ENCODE peak calls at places on chromosomes 11 and 22, in six cellular contexts. N is mesendoderm, C is IMR-90, M is H1, W is neuronal stem cell, Y is mesenchymal stem cell. B is an unnamed sample.

GRCh38 chr11:32231909-32232493 is 141.1 kb downstream of the RCN1 start:
- DNase-seq in W (peak; percentile 39), C (peak; percentile 14), Y (peak; percentile 29), N (peak; percentile 70), M (peak; percentile 58), B (peak; percentile 67)

GRCh38 chr11:62013266-62014157 is 46.1 kb upstream of the FTH1 start:
- DNase-seq in C (no peak), W (no peak), N (no peak), Y (no peak), M (no peak), B (no peak)

GRCh38 chr11:112756166-112756565 is 205.1 kb upstream of the NCAM1 start:
- DNase-seq in C (no peak), M (no peak), W (no peak), N (no peak), Y (no peak), B (no peak)

GRCh38 chr11:11978792-11979486 is 29.5 kb downstream of the DKK3 start:
- DNase-seq in W (no peak), N (peak; percentile 86), M (peak; percentile 41), C (peak; percentile 80), Y (peak; percentile 88), B (peak; percentile 28)

GRCh38 chr11:34281256-34281655 is 76.6 kb downstream of the ABTB2 start:
- DNase-seq in N (no peak), Y (no peak), C (no peak), M (no peak), W (no peak), B (no peak)

GRCh38 chr11:96426356-96427103 is 36.7 kb downstream of the JRKL start:
- DNase-seq in M (no peak), Y (peak; percentile 54), W (peak; percentile 44), C (peak; percentile 61), N (peak; percentile 42), B (no peak)

GRCh38 chr11:128298271-128298670 is 289.1 kb downstream of the ETS1 start:
- DNase-seq in C (no peak), N (no peak), Y (no peak), W (no peak), M (no peak), B (no peak)

GRCh38 chr11:111715142-111715816 is 50.9 kb downstream of the PPP2R1B start:
- DNase-seq in M (no peak), N (no peak), C (no peak), Y (no peak), W (no peak), B (no peak)

GRCh38 chr11:111097191-111097590 is 148.3 kb upstream of the POU2AF2 start:
- DNase-seq in C (peak; percentile 62), Y (peak; percentile 32), N (peak; percentile 78), W (no peak), M (no peak), B (peak; percentile 90)

GRCh38 chr11:35491231-35491871 is 34.1 kb downstream of the PAMR1 start:
- DNase-seq in N (peak; percentile 21), Y (peak; percentile 76), M (no peak), C (peak; percentile 96), W (no peak), B (no peak)

GRCh38 chr11:27012254-27012921 is 18.5 kb downstream of the FIBIN start:
- DNase-seq in W (peak; percentile 9), C (peak; percentile 88), M (no peak), Y (peak; percentile 88), N (peak; percentile 84), B (no peak)

GRCh38 chr11:116112031-116112935 is 608.1 kb upstream of the CADM1 start:
- DNase-seq in W (no peak), C (no peak), M (no peak), N (no peak), Y (no peak), B (peak; percentile 15)

GRCh38 chr22:22616636-22617035 is 27.8 kb upstream of the GGTLC2 start:
- DNase-seq in C (no peak), M (no peak), Y (no peak), W (no peak), N (no peak), B (no peak)

GRCh38 chr22:40764743-40765441 is 54.3 kb downstream of the SLC25A17 start:
- DNase-seq in W (no peak), N (no peak), Y (no peak), M (no peak), C (no peak), B (no peak)

GRCh38 chr11:121451982-121452608 is at the start of gene SORL1:
- DNase-seq in N (peak; percentile 89), W (peak; percentile 78), C (peak; percentile 55), Y (peak; percentile 67), M (peak; percentile 90), B (peak; percentile 84)

GRCh38 chr22:24465566-24465965 is 29.6 kb upstream of the UPB1 start:
- DNase-seq in C (peak; percentile 94), N (peak; percentile 92), W (no peak), M (no peak), Y (peak; percentile 58), B (no peak)

GRCh38 chr11:110286298-110287040 is 9.9 kb downstream of the RDX start:
- DNase-seq in Y (no peak), M (no peak), W (no peak), N (no peak), C (no peak), B (no peak)

GRCh38 chr11:109075976-109076375 is 346.0 kb upstream of the C11orf87 start:
- DNase-seq in N (peak; percentile 4), Y (no peak), C (no peak), M (no peak), W (no peak), B (no peak)

GRCh38 chr11:104033561-104033960 is 2.9 kb upstream of the DDI1 start:
- DNase-seq in M (no peak), W (no peak), N (no peak), Y (peak; percentile 18), C (peak; percentile 4), B (no peak)

GRCh38 chr11:56700242-56700918 is 1.5 kb downstream of the OR9G1 start:
- DNase-seq in W (no peak), M (no peak), C (no peak), N (peak; percentile 46), Y (no peak), B (no peak)

GRCh38 chr22:47608421-47608820 is 846.0 kb downstream of the TBC1D22A start:
- DNase-seq in C (no peak), M (no peak), N (no peak), Y (no peak), W (no peak), B (no peak)

GRCh38 chr22:47610281-47610680 is 847.8 kb downstream of the TBC1D22A start:
- DNase-seq in M (no peak), N (no peak), W (no peak), Y (no peak), C (no peak), B (no peak)

GRCh38 chr22:47609653-47610052 is 847.2 kb downstream of the TBC1D22A start:
- DNase-seq in N (no peak), M (no peak), W (no peak), Y (no peak), C (no peak), B (no peak)

GRCh38 chr22:47612136-47612910 is 849.9 kb downstream of the TBC1D22A start:
- DNase-seq in W (no peak), Y (no peak), C (no peak), N (no peak), M (no peak), B (no peak)

DNA sequence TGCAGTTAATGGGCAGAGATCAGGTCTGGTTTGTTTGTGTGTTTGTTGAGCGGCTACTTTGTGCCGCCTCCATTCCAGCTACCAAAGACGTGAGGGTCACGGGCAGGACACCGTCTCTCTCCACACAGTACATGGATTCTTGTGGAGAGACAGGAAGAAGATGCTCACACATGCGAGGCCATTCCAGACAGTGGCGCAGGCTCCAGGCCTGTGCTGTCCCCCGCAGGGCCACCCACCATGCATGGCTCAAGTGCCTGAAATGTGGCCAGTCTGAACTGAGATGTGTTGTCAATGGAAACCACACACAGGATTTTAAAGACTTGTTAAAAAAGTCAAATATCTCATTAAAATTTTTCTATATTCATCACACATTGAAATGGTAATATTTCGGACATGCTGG is 848.3 kb downstream of the TBC1D22A start:
- DNase-seq in C (no peak), W (no peak), N (no peak), Y (no peak), M (no peak), B (no peak)
- H2BK15ac ChIP-seq in C (no peak overlapping the region), W (no peak overlapping the region), N (no peak overlapping the region), Y (no peak overlapping the region), M (no peak overlapping the region), B (no peak overlapping the region)

GRCh38 chr11:89163686-89164085 is 14.0 kb upstream of the TYR start:
- DNase-seq in C (no peak), Y (no peak), W (no peak), N (no peak), M (no peak), B (no peak)
- H3K4me1 ChIP-seq in C (no peaks in the 10 kb centered on the region), Y (no peaks in the 10 kb centered on the region), W (no peaks in the 10 kb centered on the region), N (no peaks in the 10 kb centered on the region), M (no peaks in the 10 kb centered on the region), B (no peaks in the 10 kb centered on the region)

GRCh38 chr11:118618115-118618990 is 10.9 kb downstream of the PHLDB1 start:
- DNase-seq in M (no peak), C (peak; percentile 96), Y (peak; percentile 99), N (no peak), W (no peak), B (no peak)

GRCh38 chr11:118615996-118616395 is 8.6 kb downstream of the PHLDB1 start:
- DNase-seq in N (peak; percentile 77), W (no peak), M (peak; percentile 70), C (no peak), Y (no peak), B (peak; percentile 58)

GRCh38 chr11:118614511-118614910 is 7.1 kb downstream of the PHLDB1 start:
- DNase-seq in N (peak; percentile 7), W (no peak), Y (no peak), C (no peak), M (peak; percentile 46), B (peak; percentile 33)

GRCh38 chr11:118612378-118612777 is 5.0 kb downstream of the PHLDB1 start:
- DNase-seq in M (no peak), W (no peak), C (peak; percentile 23), Y (peak; percentile 88), N (peak; percentile 4), B (peak; percentile 26)

DNA sequence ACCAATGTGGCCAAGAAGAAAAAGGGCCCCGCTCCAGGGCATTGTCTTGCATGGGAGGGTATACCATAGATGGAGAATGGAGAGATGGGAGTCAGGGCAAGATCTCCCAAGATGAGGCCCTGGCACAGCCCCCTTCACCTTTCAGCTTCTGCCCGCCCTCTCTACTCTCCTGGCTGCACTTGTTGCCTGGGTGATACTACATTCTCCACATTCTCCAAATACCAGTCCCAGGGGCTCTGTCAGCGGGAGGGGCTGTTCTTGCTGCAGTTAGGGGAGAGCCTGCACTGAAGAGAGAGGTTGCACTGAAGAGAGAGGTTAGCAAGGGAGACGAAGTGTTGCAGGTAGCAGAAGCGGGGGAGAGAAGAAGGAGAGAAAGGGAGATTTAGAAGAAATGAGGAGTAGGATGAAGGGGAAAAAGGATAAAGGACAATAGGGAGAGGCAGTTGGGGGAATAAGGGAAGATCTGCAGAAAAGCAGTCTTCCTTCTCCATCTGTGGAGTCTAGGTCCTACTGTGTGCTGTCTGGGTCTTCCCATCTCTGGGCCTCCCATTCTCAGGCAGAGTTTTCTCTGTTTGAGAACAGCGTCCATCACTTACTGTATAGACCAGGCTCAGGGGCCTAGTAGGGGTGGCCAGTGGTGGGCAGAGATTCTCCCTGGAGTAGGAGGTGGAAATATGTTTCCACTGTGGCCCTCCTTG is 8.0 kb downstream of the PHLDB1 start:
- DNase-seq in N (peak; percentile 98), W (peak; percentile 83), M (peak; percentile 80), C (no peak), Y (no peak), B (peak; percentile 93)
- H2AK5ac ChIP-seq in N (no peak overlapping the region), W (peak overlapping the region; percentile 69), M (peak overlapping the region; percentile 3), C (peak overlapping the region; percentile 78), Y (peak overlapping the region; percentile 95), B (peak overlapping the region; percentile 14)

DNA sequence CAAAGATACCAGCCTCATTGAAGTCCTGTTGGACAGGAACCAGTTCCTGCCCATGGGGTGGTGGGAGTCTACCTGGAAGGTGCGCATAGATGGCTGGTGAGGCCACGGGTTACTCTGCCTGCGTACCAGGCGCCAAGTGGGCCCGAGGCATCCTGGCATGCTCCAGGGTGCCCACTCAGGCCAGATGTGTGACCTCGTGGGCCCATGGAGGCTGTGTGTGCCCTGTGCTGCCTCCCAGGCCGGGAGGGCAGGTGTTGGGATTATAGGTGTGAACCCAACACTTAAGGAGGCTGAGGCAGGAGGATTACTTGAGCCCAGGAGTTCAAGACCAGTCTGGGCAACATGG is 23.1 kb downstream of the TANGO2 start:
- DNase-seq in C (no peak), M (no peak), N (no peak), Y (no peak), W (no peak), B (no peak)
- H2BK15ac ChIP-seq in C (no peak overlapping the region), M (no peak overlapping the region), N (no peak overlapping the region), Y (no peak overlapping the region), W (no peak overlapping the region), B (no peak overlapping the region)

B was measured in H9.